ENCODE peak calls at places on chromosomes 5 and 9, in five cellular contexts. C is HepG2, D is K562, A is A549, B is GM12878. H is an unnamed sample.
A peak's percentile ranks its signal among the peaks of the same experiment; 100 is the strongest.

GRCh38 chr9:100167912-100168775 is 69.1 kb downstream of the INVS start:
- DNase-seq in C (no peak), D (no peak), B (no peak), A (no peak), H (no peak)

GRCh38 chr5:10288600-10289213 is 19.0 kb downstream of the CMBL start:
- DNase-seq in D (no peak), C (no peak), B (no peak), A (no peak), H (no peak)

GRCh38 chr5:75681125-75681830 is 36.0 kb downstream of the POC5 start:
- DNase-seq in D (no peak), A (peak; percentile 19), C (peak; percentile 28), B (no peak), H (peak; percentile 50)

GRCh38 chr5:14560091-14560595 is 21.4 kb upstream of the OTULINL start:
- DNase-seq in D (no peak), B (no peak), A (no peak), C (no peak), H (no peak)

GRCh38 chr9:33809506-33809905 is 7.5 kb upstream of the UBE2R2 start:
- DNase-seq in A (no peak), C (no peak), D (no peak), B (no peak), H (no peak)

GRCh38 chr5:124162782-124163532 is 583.5 kb downstream of the ZNF608 start:
- DNase-seq in C (peak; percentile 49), D (no peak), A (no peak), B (no peak), H (peak; percentile 59)

GRCh38 chr9:19922476-19923118 is 133.8 kb upstream of the SLC24A2 start:
- DNase-seq in D (peak; percentile 19), B (no peak), A (peak; percentile 50), C (peak; percentile 21), H (peak; percentile 21)

GRCh38 chr5:150286820-150287219 is 2.8 kb downstream of the CAMK2A start:
- DNase-seq in A (peak; percentile 57), B (no peak), C (peak; percentile 73), D (peak; percentile 74), H (no peak)

GRCh38 chr5:151480384-151480783 is 33.0 kb downstream of the SLC36A1 start:
- DNase-seq in B (no peak), D (no peak), A (no peak), C (no peak), H (no peak)

GRCh38 chr5:65459995-65460394 is 21.7 kb downstream of the ADAMTS6 start:
- DNase-seq in C (no peak), A (no peak), B (no peak), D (no peak), H (no peak)

GRCh38 chr5:75279324-75279723 is 42.6 kb upstream of the ANKRD31 start:
- DNase-seq in C (no peak), D (no peak), B (no peak), A (no peak), H (no peak)

GRCh38 chr5:149493316-149493715 is 57.9 kb downstream of the CSNK1A1 start:
- DNase-seq in D (no peak), C (no peak), A (no peak), B (no peak), H (no peak)

GRCh38 chr5:34854459-34855174 is 15.7 kb downstream of the TTC23L start:
- DNase-seq in C (no peak), A (no peak), D (no peak), B (peak; percentile 53), H (no peak)

GRCh38 chr9:6551126-6551525 is 94.4 kb downstream of the GLDC start:
- DNase-seq in B (no peak), C (no peak), A (no peak), D (no peak), H (peak; percentile 64)

GRCh38 chr9:3830296-3830695 is 304.5 kb upstream of the RFX3 start:
- DNase-seq in A (no peak), C (no peak), B (no peak), D (no peak), H (no peak)

GRCh38 chr5:150554857-150555256 is 46.9 kb downstream of the NDST1 start:
- DNase-seq in C (no peak), B (no peak), A (no peak), D (no peak), H (no peak)

GRCh38 chr5:33999986-34000385 is 7.9 kb downstream of the AMACR start:
- DNase-seq in B (no peak), C (no peak), D (no peak), A (no peak), H (no peak)

GRCh38 chr5:137142371-137143243 is 356.5 kb downstream of the SPOCK1 start:
- DNase-seq in C (no peak), A (no peak), D (no peak), B (peak; percentile 21), H (no peak)

GRCh38 chr5:42872865-42873264 is 61.2 kb upstream of the SELENOP start:
- DNase-seq in A (no peak), C (no peak), D (peak; percentile 90), B (no peak), H (no peak)

GRCh38 chr5:65150599-65150998 is 331.1 kb downstream of the ADAMTS6 start:
- DNase-seq in B (no peak), D (no peak), C (no peak), A (no peak), H (no peak)

GRCh38 chr5:150700298-150700599 is 613 bp downstream of the RBM22 start:
- DNase-seq in D (no peak), B (no peak), A (peak; percentile 7), C (no peak), H (no peak)

GRCh38 chr5:169300468-169301385 is at the start of gene SLIT3:
- DNase-seq in C (no peak), D (peak; percentile 12), B (no peak), A (peak; percentile 89), H (peak; percentile 72)

GRCh38 chr5:57499262-57500050 is 16.8 kb upstream of the ACTBL2 start:
- DNase-seq in B (peak; percentile 44), C (peak; percentile 5), D (peak; percentile 47), A (peak; percentile 74), H (peak; percentile 94)

GRCh38 chr5:90096415-90097081 is 313.0 kb downstream of the CETN3 start:
- DNase-seq in C (peak; percentile 10), D (peak; percentile 22), A (peak; percentile 62), B (no peak), H (peak; percentile 47)

GRCh38 chr9:126755325-126755875 is 49.4 kb upstream of the ZBTB43 start:
- DNase-seq in A (no peak), C (no peak), D (no peak), B (no peak), H (no peak)
- TF ChIP-seq MYC in A (no peak), C (no peak), D (no peak), B (no peak), H (no peak)

DNA sequence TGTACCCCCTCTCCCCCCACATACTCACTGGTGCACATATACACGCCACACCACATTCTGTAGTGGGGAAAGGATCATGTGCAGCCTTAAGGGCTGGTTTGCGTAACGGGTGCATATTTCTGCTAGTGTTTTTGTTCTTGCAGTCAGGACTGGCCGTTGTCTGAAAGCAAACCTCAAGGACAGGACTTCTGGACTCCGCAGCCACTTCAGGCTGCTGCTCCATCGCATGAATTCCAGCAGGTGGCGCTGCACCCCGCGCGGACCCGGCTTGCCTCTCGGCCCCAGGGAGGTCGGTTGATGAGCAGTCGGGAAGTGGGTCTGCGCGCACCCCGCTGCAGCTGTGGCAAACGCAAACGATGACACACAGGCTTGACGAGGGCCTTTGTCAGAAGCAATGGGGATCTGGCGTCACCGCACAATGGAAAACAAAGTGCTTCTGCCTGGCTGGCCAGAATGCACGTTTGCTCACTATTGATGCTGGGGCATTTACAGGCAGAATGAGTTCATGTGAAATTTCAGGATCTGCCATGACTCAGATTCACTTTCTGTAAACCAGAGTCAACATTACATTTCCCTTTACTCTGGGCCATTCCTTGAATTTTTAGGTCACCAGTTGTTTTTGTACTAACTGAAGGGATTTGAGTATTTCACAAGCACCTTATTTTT is 36.3 kb upstream of the GLRX start:
- DNase-seq in A (peak; percentile 94), D (peak; percentile 89), B (peak; percentile 67), C (peak; percentile 90), H (peak; percentile 99)
- H3K4me1 ChIP-seq in A (peaks cover 57% of the 10 kb centered on the region), D (peaks cover 12% of the 10 kb centered on the region), B (peaks cover 21% of the 10 kb centered on the region), C (peaks cover 76% of the 10 kb centered on the region), H (peaks cover 58% of the 10 kb centered on the region)

GRCh38 chr5:51375084-51375483 is 8.2 kb upstream of the ISL1 start:
- DNase-seq in C (no peak), A (no peak), D (no peak), B (no peak), H (no peak)
- TF ChIP-seq MYC in C (no peak), A (no peak), D (no peak), B (no peak), H (no peak)

DNA sequence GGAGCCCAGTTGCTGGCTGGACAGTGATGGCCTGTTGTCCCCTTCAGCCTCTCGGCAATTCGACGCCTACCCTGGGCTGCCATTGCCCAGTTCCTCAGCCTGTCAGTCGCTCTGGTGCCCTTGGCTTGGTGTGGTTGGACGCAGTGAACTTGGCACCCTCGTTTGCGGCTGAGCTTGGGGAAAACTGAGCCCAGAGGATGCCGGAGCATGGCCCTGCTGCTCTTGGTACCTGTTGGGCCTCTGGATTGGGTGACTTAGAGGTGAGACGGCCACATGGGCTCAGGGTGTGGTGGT is 16.5 kb downstream of the WNK2 start:
- DNase-seq in C (no peak), D (no peak), B (no peak), A (no peak), H (no peak)
- H3K4me1 ChIP-seq in C (peaks cover 99% of the 10 kb centered on the region), D (peaks cover 28% of the 10 kb centered on the region), B (no peaks in the 10 kb centered on the region), A (peaks cover 21% of the 10 kb centered on the region), H (no peaks in the 10 kb centered on the region)

DNA sequence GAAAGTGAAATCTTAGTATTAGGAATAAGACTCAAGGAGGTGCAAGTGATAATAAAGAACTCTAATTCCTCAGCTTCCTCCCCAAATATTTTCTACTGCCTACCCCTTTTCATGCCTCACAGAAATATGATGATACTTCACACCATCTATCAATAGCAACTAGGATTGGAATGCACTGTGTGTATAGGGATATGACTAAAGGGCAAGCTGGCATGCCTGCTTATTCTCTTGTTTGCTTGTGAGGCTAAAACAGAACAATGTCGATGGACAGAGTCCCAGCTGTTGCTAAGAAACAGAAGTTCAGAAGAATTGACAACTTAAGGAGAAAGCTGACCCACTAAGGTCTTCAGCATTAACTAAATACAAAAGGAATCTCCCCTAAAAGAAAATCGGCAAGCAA is 9.7 kb upstream of the CHD1 start:
- DNase-seq in C (peak; percentile 67), A (peak; percentile 4), D (no peak), B (no peak), H (peak; percentile 33)
- TF ChIP-seq MYC in C (no peak), A (no peak), D (no peak), B (no peak), H (no peak)

DNA sequence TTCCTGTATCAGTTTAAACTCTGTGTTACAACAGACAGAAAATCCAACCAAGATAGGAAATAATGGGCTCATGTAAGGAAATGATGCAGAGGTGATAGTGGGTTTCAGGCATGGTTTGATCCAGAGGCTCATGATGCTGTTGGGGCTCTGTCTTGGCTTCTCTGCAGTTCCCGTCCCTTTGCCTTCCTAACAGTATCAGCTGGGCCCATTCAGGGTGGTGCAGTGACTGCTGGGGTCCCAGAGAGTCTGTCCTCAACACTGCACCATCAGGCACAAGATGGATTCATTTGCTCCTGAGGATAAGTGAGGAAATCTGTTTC is 207.5 kb upstream of the IER5L start:
- DNase-seq in D (no peak), A (no peak), C (no peak), B (no peak), H (no peak)
- H3K4me1 ChIP-seq in D (peaks cover 13% of the 10 kb centered on the region), A (peaks cover 5% of the 10 kb centered on the region), C (peaks cover 11% of the 10 kb centered on the region), B (peaks cover 24% of the 10 kb centered on the region), H (peaks cover 2% of the 10 kb centered on the region)

DNA sequence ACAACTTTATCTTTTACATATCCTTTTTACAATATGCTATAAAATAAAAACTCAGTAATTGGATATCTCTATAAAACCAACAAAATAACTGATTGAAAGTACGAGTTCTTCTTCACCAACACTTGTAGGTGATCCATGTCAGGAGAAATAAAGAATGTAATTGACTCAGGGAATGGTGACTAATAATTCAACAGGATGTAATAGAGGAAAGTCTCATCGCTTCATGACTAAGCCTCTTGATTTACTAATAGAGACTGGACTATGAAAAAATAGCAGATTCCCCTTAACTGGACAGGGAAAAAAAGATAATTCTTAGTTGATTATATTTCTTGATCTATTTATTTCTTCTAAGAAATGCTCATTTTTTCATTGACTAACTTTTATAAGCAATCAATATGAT is 507.7 kb upstream of the PTGER4 start:
- DNase-seq in C (no peak), D (no peak), B (no peak), A (peak; percentile 7), H (peak; percentile 82)
- TF ChIP-seq MYC in C (no peak), D (no peak), B (no peak), A (no peak), H (no peak)

H was measured in endothelial cell of umbilical vein.